ENCODE peak calls at places on chromosomes 16 and 17, in eight cellular contexts. M is A549, I is ascending aorta, Y is B cell, Z is cardiac fibroblast, N is heart left ventricle, X is BE2C, W is mucosa of descending colon. A is an unnamed sample.
A peak's percentile ranks its signal among the peaks of the same experiment; 100 is the strongest.

GRCh38 chr16:12332553-12332952 is 356.0 kb downstream of the SNX29 start:
- DNase-seq in Z (no peak), Y (no peak), N (no peak), M (no peak), W (no peak), I (no peak), X (no peak), A (no peak)

GRCh38 chr17:5120036-5120435 is 4.2 kb downstream of the USP6 start:
- DNase-seq in W (no peak), I (no peak), X (no peak), Z (no peak), Y (no peak), N (peak; percentile 8), M (no peak), A (no peak)

GRCh38 chr16:24819462-24820040 is 26.2 kb upstream of the SLC5A11 start:
- DNase-seq in Z (peak; percentile 29), X (no peak), W (no peak), N (no peak), Y (no peak), I (no peak), M (no peak), A (no peak)

GRCh38 chr16:56549744-56550385 is 15.0 kb upstream of the MT4 start:
- DNase-seq in Y (no peak), Z (peak; percentile 37), X (no peak), M (no peak), W (no peak), N (no peak), I (no peak), A (no peak)

GRCh38 chr16:13795131-13795530 is 124.8 kb upstream of the ERCC4 start:
- DNase-seq in W (no peak), M (no peak), I (no peak), X (no peak), N (no peak), Z (no peak), Y (no peak), A (no peak)

GRCh38 chr16:80158766-80159165 is 382.0 kb upstream of the DYNLRB2 start:
- DNase-seq in W (no peak), N (no peak), Z (peak; percentile 80), I (no peak), M (peak; percentile 12), X (no peak), Y (no peak), A (no peak)

GRCh38 chr16:35506018-35506897 is 2046.8 kb downstream of the TP53TG3F start:
- DNase-seq in X (peak; percentile 81), I (no peak), Y (no peak), M (peak; percentile 15), N (no peak), Z (no peak), W (no peak), A (no peak)

GRCh38 chr16:583470-583814 is 6.4 kb upstream of the RAB40C start:
- DNase-seq in Z (no peak), I (no peak), Y (no peak), N (no peak), X (no peak), M (no peak), W (no peak), A (no peak)

GRCh38 chr16:2473999-2474876 is 689 bp upstream of the TBC1D24 start:
- DNase-seq in W (peak; percentile 59), X (peak; percentile 69), N (peak; percentile 59), Z (peak; percentile 28), Y (peak; percentile 95), M (peak; percentile 72), I (no peak), A (no peak)

GRCh38 chr17:81429353-81429774 is 34.1 kb downstream of the BAHCC1 start:
- DNase-seq in M (peak; percentile 64), X (peak; percentile 94), N (peak; percentile 84), Z (peak; percentile 67), W (peak; percentile 81), Y (no peak), I (no peak), A (peak; percentile 47)

GRCh38 chr17:30554839-30555751 is 77.9 kb downstream of the GOSR1 start:
- DNase-seq in X (peak; percentile 41), Y (no peak), Z (peak; percentile 46), N (no peak), M (no peak), I (no peak), W (peak; percentile 31), A (no peak)

GRCh38 chr16:84829168-84829965 is 9.6 kb downstream of the CRISPLD2 start:
- DNase-seq in N (no peak), Y (no peak), X (no peak), W (no peak), M (no peak), Z (peak; percentile 68), I (no peak), A (no peak)

GRCh38 chr16:84478172-84478948 is 26.1 kb downstream of the MEAK7 start:
- DNase-seq in X (no peak), Z (peak; percentile 67), N (peak; percentile 8), I (no peak), W (no peak), M (no peak), Y (no peak), A (no peak)

DNA sequence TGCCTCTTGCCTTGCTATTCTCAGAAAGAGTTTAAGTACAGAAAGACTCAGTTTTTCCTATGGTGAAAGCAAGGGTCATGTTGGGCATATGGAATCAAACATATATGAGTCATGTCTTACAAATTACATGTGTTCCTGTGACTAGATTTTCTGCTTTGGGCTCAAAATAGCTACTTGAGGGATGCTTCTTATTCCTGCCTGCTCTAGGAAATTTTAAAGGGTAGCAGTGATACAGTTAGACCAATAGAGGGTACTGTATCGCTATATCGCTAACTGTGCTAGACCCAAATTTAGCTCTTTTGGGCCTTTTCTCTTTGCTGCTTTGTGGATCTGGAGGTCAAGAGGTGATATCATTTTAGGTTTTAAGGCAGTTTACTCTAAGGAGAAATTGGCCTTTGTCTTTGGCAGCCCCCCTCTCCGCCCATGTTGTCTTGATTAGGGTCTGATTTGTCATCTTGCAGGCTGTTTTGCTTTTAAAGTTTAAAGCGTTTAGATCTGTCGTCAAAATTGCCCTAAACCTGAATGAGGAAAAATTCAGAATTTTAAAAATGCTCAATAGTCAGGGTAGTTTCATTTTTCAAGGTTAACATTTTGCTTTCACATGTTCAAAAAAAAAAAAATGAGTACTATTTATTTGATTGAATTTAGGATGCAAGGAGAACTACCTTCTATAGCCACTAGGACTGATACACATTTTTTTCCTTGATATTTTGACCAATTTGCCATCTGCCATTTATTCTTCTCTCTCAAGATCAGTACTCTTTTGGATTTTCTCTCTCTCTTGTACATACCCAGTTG is 8.8 kb downstream of the NFATC3 start:
- DNase-seq in Y (no peak), M (no peak), I (no peak), N (no peak), Z (peak; percentile 71), X (no peak), W (no peak), A (no peak)
- TF ChIP-seq CTCF in Y (peak; percentile 70), M (peak; percentile 57), I (peak; percentile 49), N (peak; percentile 55), Z (peak; percentile 60), X (peak; percentile 73), W (no peak), A (peak; percentile 72)

GRCh38 chr16:62194828-62195227 is 158.6 kb upstream of the CDH8 start:
- DNase-seq in N (no peak), Z (no peak), X (no peak), Y (no peak), M (no peak), W (no peak), I (no peak), A (no peak)

DNA sequence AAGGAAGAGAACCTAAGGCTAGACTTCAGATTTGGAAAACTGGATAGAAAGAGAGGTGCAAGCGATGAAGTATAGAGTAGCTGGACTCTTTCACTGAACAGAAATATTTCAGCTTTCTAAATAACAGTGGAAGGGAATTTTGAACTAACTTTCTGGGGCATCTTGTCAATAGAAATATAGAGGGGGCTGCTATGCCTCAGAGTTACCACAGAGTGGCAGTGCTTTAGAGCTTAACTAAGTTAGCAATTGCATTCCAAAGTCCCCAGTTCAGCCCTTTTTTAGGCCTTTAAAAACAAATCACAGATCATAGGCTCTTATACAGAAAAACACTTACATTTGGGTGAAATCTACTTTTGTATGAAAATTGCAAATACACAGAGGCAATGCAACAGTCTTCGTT is 154.2 kb upstream of the CDH8 start:
- DNase-seq in X (no peak), I (no peak), N (no peak), Y (no peak), Z (peak; percentile 1), W (no peak), M (no peak), A (no peak)
- TF ChIP-seq CTCF in X (peak; percentile 88), I (no peak), N (peak; percentile 17), Y (no peak), Z (peak; percentile 7), W (no peak), M (peak; percentile 11), A (no peak)

GRCh38 chr16:58197314-58198012 is 443 bp downstream of the CSNK2A2 start:
- DNase-seq in X (peak; percentile 16), M (no peak), Y (no peak), W (peak; percentile 4), Z (no peak), N (no peak), I (no peak), A (no peak)

GRCh38 chr16:58195771-58196170 is 2.1 kb downstream of the CSNK2A2 start:
- DNase-seq in M (no peak), Z (no peak), W (no peak), N (no peak), I (no peak), Y (no peak), X (no peak), A (no peak)

GRCh38 chr16:58195344-58195743 is 2.6 kb downstream of the CSNK2A2 start:
- DNase-seq in W (no peak), N (no peak), I (no peak), M (no peak), X (no peak), Y (no peak), Z (no peak), A (no peak)

GRCh38 chr16:58198022-58198683 is at the start of gene CSNK2A2:
- DNase-seq in N (peak; percentile 76), I (no peak), Y (peak; percentile 99), Z (peak; percentile 62), M (peak; percentile 78), W (peak; percentile 75), X (peak; percentile 86), A (peak; percentile 18)

GRCh38 chr16:58196898-58197313 is 1.0 kb downstream of the CSNK2A2 start:
- DNase-seq in M (no peak), X (no peak), W (no peak), Y (no peak), Z (peak; percentile 27), I (no peak), N (peak; percentile 20), A (no peak)
- TF ChIP-seq CTCF in M (no peak), X (no peak), W (no peak), Y (no peak), Z (no peak), I (no peak), N (no peak), A (no peak)

DNA sequence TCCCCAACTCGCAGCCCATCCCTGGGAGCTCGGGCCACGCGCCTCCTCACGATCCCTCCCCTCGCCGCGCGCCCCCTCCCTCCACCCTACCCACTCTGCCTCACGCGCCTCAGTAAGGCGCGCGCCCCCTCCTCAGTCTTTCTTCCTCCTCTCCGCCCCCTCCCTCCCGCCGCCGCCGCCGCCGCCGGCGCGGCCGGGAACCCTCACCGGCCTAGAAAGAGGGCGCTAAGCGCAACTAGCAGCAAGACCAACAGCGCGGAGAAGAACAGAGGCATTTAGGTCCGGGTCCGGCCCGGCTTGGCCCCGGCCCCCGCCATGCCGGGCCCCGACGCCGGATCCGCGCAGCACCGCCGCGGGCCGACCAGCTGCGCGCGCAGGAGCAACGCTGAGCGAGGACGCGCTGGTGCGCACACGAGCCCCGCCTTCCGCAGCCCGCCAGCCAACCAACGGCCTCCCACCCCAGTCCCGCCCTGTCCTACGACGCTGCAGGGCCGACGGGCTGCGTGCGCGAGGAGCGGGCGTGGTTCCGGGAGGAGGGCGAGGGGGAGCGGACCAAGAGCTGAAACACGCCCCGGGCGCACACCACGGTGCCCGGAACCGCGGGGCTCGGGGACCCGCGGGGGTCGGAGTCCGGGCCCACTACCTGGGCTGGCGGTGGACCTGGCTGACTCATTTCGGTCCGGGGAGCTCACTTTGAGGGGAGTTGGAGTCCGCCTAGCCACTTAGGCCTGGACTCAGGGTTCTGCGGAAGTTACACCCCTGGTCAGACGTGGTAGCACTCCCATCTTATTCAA is at the start of gene BLTP2:
- DNase-seq in W (peak; percentile 95), Z (peak; percentile 93), M (peak; percentile 99), N (peak; percentile 97), Y (peak; percentile 98), I (peak; percentile 81), X (peak; percentile 90), A (peak; percentile 86)
- TF ChIP-seq CTCF in W (no peak), Z (no peak), M (no peak), N (no peak), Y (no peak), I (no peak), X (no peak), A (no peak)